ENCODE peak calls at places on chromosomes 7 and 10, in ten cellular contexts. One of them, this sample, is unnamed.

GRCh38 chr10:89521368-89521767 is 14.0 kb downstream of the SLC16A12 start:
- DNase-seq in stimulated activated CD8-positive, alpha-beta memory T cell treated with anti-CD3 and anti-CD28 coated beads, Interleukin-2, amount 100 ng/mL, for 1 hour: no peak
- DNase-seq in thyroid gland: no peak
- DNase-seq in ELR: no peak
- DNase-seq in dermis blood vessel endothelial cell: no peak
- DNase-seq in fibroblast of lung: peak
- DNase-seq in NCI-H1092 treated with DMSO at 0.1 percent for 48 hours: no peak
- DNase-seq in activated CD4-positive, alpha-beta T cell treated with anti-CD3 and anti-CD28 coated beads, Interleukin-2, amount 50 U/mL, for 48 hours: no peak
- DNase-seq in NCI-H1105 treated with DMSO at 0.1 percent for 48 hours: no peak
- DNase-seq in stimulated activated CD4-positive, alpha-beta T cell treated with anti-CD3 and anti-CD28 coated beads, Interleukin-4, amount 100 ng/mL, for 48 hours: no peak
- DNase-seq in this sample: no peak

GRCh38 chr10:6218692-6219493 is 16.2 kb downstream of the PFKFB3 start:
- DNase-seq in stimulated activated CD8-positive, alpha-beta memory T cell treated with anti-CD3 and anti-CD28 coated beads, Interleukin-2, amount 100 ng/mL, for 1 hour: no peak
- DNase-seq in thyroid gland: no peak
- DNase-seq in ELR: peak
- DNase-seq in dermis blood vessel endothelial cell: no peak
- DNase-seq in fibroblast of lung: no peak
- DNase-seq in NCI-H1092 treated with DMSO at 0.1 percent for 48 hours: no peak
- DNase-seq in activated CD4-positive, alpha-beta T cell treated with anti-CD3 and anti-CD28 coated beads, Interleukin-2, amount 50 U/mL, for 48 hours: no peak
- DNase-seq in NCI-H1105 treated with DMSO at 0.1 percent for 48 hours: no peak
- DNase-seq in stimulated activated CD4-positive, alpha-beta T cell treated with anti-CD3 and anti-CD28 coated beads, Interleukin-4, amount 100 ng/mL, for 48 hours: no peak
- DNase-seq in this sample: no peak

GRCh38 chr10:87761153-87761552 is 56.9 kb downstream of the ATAD1 start:
- DNase-seq in stimulated activated CD8-positive, alpha-beta memory T cell treated with anti-CD3 and anti-CD28 coated beads, Interleukin-2, amount 100 ng/mL, for 1 hour: no peak
- DNase-seq in thyroid gland: no peak
- DNase-seq in ELR: no peak
- DNase-seq in dermis blood vessel endothelial cell: no peak
- DNase-seq in fibroblast of lung: no peak
- DNase-seq in NCI-H1092 treated with DMSO at 0.1 percent for 48 hours: no peak
- DNase-seq in activated CD4-positive, alpha-beta T cell treated with anti-CD3 and anti-CD28 coated beads, Interleukin-2, amount 50 U/mL, for 48 hours: no peak
- DNase-seq in NCI-H1105 treated with DMSO at 0.1 percent for 48 hours: no peak
- DNase-seq in stimulated activated CD4-positive, alpha-beta T cell treated with anti-CD3 and anti-CD28 coated beads, Interleukin-4, amount 100 ng/mL, for 48 hours: no peak
- DNase-seq in this sample: no peak

GRCh38 chr7:537911-538634 is 18.4 kb upstream of the PDGFA start:
- DNase-seq in stimulated activated CD8-positive, alpha-beta memory T cell treated with anti-CD3 and anti-CD28 coated beads, Interleukin-2, amount 100 ng/mL, for 1 hour: no peak
- DNase-seq in thyroid gland: no peak
- DNase-seq in ELR: peak
- DNase-seq in dermis blood vessel endothelial cell: peak
- DNase-seq in fibroblast of lung: peak
- DNase-seq in NCI-H1092 treated with DMSO at 0.1 percent for 48 hours: no peak
- DNase-seq in activated CD4-positive, alpha-beta T cell treated with anti-CD3 and anti-CD28 coated beads, Interleukin-2, amount 50 U/mL, for 48 hours: no peak
- DNase-seq in NCI-H1105 treated with DMSO at 0.1 percent for 48 hours: no peak
- DNase-seq in stimulated activated CD4-positive, alpha-beta T cell treated with anti-CD3 and anti-CD28 coated beads, Interleukin-4, amount 100 ng/mL, for 48 hours: no peak
- DNase-seq in this sample: no peak

GRCh38 chr10:36185096-36185495 is 543.0 kb upstream of the FZD8 start:
- DNase-seq in stimulated activated CD8-positive, alpha-beta memory T cell treated with anti-CD3 and anti-CD28 coated beads, Interleukin-2, amount 100 ng/mL, for 1 hour: no peak
- DNase-seq in thyroid gland: no peak
- DNase-seq in ELR: no peak
- DNase-seq in dermis blood vessel endothelial cell: no peak
- DNase-seq in fibroblast of lung: no peak
- DNase-seq in NCI-H1092 treated with DMSO at 0.1 percent for 48 hours: no peak
- DNase-seq in activated CD4-positive, alpha-beta T cell treated with anti-CD3 and anti-CD28 coated beads, Interleukin-2, amount 50 U/mL, for 48 hours: no peak
- DNase-seq in NCI-H1105 treated with DMSO at 0.1 percent for 48 hours: no peak
- DNase-seq in stimulated activated CD4-positive, alpha-beta T cell treated with anti-CD3 and anti-CD28 coated beads, Interleukin-4, amount 100 ng/mL, for 48 hours: no peak
- DNase-seq in this sample: no peak

GRCh38 chr10:118584181-118584954 is 11.1 kb downstream of the PRLHR start:
- DNase-seq in stimulated activated CD8-positive, alpha-beta memory T cell treated with anti-CD3 and anti-CD28 coated beads, Interleukin-2, amount 100 ng/mL, for 1 hour: no peak
- DNase-seq in thyroid gland: no peak
- DNase-seq in ELR: peak
- DNase-seq in dermis blood vessel endothelial cell: peak
- DNase-seq in fibroblast of lung: peak
- DNase-seq in NCI-H1092 treated with DMSO at 0.1 percent for 48 hours: no peak
- DNase-seq in activated CD4-positive, alpha-beta T cell treated with anti-CD3 and anti-CD28 coated beads, Interleukin-2, amount 50 U/mL, for 48 hours: no peak
- DNase-seq in NCI-H1105 treated with DMSO at 0.1 percent for 48 hours: no peak
- DNase-seq in stimulated activated CD4-positive, alpha-beta T cell treated with anti-CD3 and anti-CD28 coated beads, Interleukin-4, amount 100 ng/mL, for 48 hours: no peak
- DNase-seq in this sample: no peak

GRCh38 chr7:114723308-114723707 is 198.6 kb upstream of the MDFIC start:
- DNase-seq in stimulated activated CD8-positive, alpha-beta memory T cell treated with anti-CD3 and anti-CD28 coated beads, Interleukin-2, amount 100 ng/mL, for 1 hour: no peak
- DNase-seq in thyroid gland: no peak
- DNase-seq in ELR: no peak
- DNase-seq in dermis blood vessel endothelial cell: no peak
- DNase-seq in fibroblast of lung: no peak
- DNase-seq in NCI-H1092 treated with DMSO at 0.1 percent for 48 hours: no peak
- DNase-seq in activated CD4-positive, alpha-beta T cell treated with anti-CD3 and anti-CD28 coated beads, Interleukin-2, amount 50 U/mL, for 48 hours: no peak
- DNase-seq in NCI-H1105 treated with DMSO at 0.1 percent for 48 hours: no peak
- DNase-seq in stimulated activated CD4-positive, alpha-beta T cell treated with anti-CD3 and anti-CD28 coated beads, Interleukin-4, amount 100 ng/mL, for 48 hours: no peak
- DNase-seq in this sample: no peak

GRCh38 chr7:11786186-11786585 is 45.8 kb downstream of the THSD7A start:
- DNase-seq in stimulated activated CD8-positive, alpha-beta memory T cell treated with anti-CD3 and anti-CD28 coated beads, Interleukin-2, amount 100 ng/mL, for 1 hour: no peak
- DNase-seq in thyroid gland: peak
- DNase-seq in ELR: peak
- DNase-seq in dermis blood vessel endothelial cell: peak
- DNase-seq in fibroblast of lung: peak
- DNase-seq in NCI-H1092 treated with DMSO at 0.1 percent for 48 hours: no peak
- DNase-seq in activated CD4-positive, alpha-beta T cell treated with anti-CD3 and anti-CD28 coated beads, Interleukin-2, amount 50 U/mL, for 48 hours: no peak
- DNase-seq in NCI-H1105 treated with DMSO at 0.1 percent for 48 hours: no peak
- DNase-seq in stimulated activated CD4-positive, alpha-beta T cell treated with anti-CD3 and anti-CD28 coated beads, Interleukin-4, amount 100 ng/mL, for 48 hours: no peak
- DNase-seq in this sample: no peak

GRCh38 chr7:154598405-154598804 is 404.5 kb downstream of the PAXIP1 start:
- DNase-seq in stimulated activated CD8-positive, alpha-beta memory T cell treated with anti-CD3 and anti-CD28 coated beads, Interleukin-2, amount 100 ng/mL, for 1 hour: no peak
- DNase-seq in thyroid gland: no peak
- DNase-seq in ELR: no peak
- DNase-seq in dermis blood vessel endothelial cell: no peak
- DNase-seq in fibroblast of lung: no peak
- DNase-seq in NCI-H1092 treated with DMSO at 0.1 percent for 48 hours: no peak
- DNase-seq in activated CD4-positive, alpha-beta T cell treated with anti-CD3 and anti-CD28 coated beads, Interleukin-2, amount 50 U/mL, for 48 hours: no peak
- DNase-seq in NCI-H1105 treated with DMSO at 0.1 percent for 48 hours: no peak
- DNase-seq in stimulated activated CD4-positive, alpha-beta T cell treated with anti-CD3 and anti-CD28 coated beads, Interleukin-4, amount 100 ng/mL, for 48 hours: no peak
- DNase-seq in this sample: no peak

GRCh38 chr7:192701-193536 is 548 bp downstream of the FAM20C start:
- DNase-seq in stimulated activated CD8-positive, alpha-beta memory T cell treated with anti-CD3 and anti-CD28 coated beads, Interleukin-2, amount 100 ng/mL, for 1 hour: no peak
- DNase-seq in thyroid gland: peak
- DNase-seq in ELR: peak
- DNase-seq in dermis blood vessel endothelial cell: peak
- DNase-seq in fibroblast of lung: no peak
- DNase-seq in NCI-H1092 treated with DMSO at 0.1 percent for 48 hours: no peak
- DNase-seq in activated CD4-positive, alpha-beta T cell treated with anti-CD3 and anti-CD28 coated beads, Interleukin-2, amount 50 U/mL, for 48 hours: peak
- DNase-seq in NCI-H1105 treated with DMSO at 0.1 percent for 48 hours: peak
- DNase-seq in stimulated activated CD4-positive, alpha-beta T cell treated with anti-CD3 and anti-CD28 coated beads, Interleukin-4, amount 100 ng/mL, for 48 hours: no peak
- DNase-seq in this sample: no peak

GRCh38 chr10:18685555-18685954 is 26.3 kb downstream of the ARL5B start:
- DNase-seq in stimulated activated CD8-positive, alpha-beta memory T cell treated with anti-CD3 and anti-CD28 coated beads, Interleukin-2, amount 100 ng/mL, for 1 hour: no peak
- DNase-seq in thyroid gland: no peak
- DNase-seq in ELR: no peak
- DNase-seq in dermis blood vessel endothelial cell: no peak
- DNase-seq in fibroblast of lung: no peak
- DNase-seq in NCI-H1092 treated with DMSO at 0.1 percent for 48 hours: no peak
- DNase-seq in activated CD4-positive, alpha-beta T cell treated with anti-CD3 and anti-CD28 coated beads, Interleukin-2, amount 50 U/mL, for 48 hours: no peak
- DNase-seq in NCI-H1105 treated with DMSO at 0.1 percent for 48 hours: no peak
- DNase-seq in stimulated activated CD4-positive, alpha-beta T cell treated with anti-CD3 and anti-CD28 coated beads, Interleukin-4, amount 100 ng/mL, for 48 hours: no peak
- DNase-seq in this sample: no peak

GRCh38 chr7:84232653-84233052 is 38.1 kb upstream of the SEMA3A start:
- DNase-seq in stimulated activated CD8-positive, alpha-beta memory T cell treated with anti-CD3 and anti-CD28 coated beads, Interleukin-2, amount 100 ng/mL, for 1 hour: no peak
- DNase-seq in thyroid gland: no peak
- DNase-seq in ELR: peak
- DNase-seq in dermis blood vessel endothelial cell: no peak
- DNase-seq in fibroblast of lung: peak
- DNase-seq in NCI-H1092 treated with DMSO at 0.1 percent for 48 hours: no peak
- DNase-seq in activated CD4-positive, alpha-beta T cell treated with anti-CD3 and anti-CD28 coated beads, Interleukin-2, amount 50 U/mL, for 48 hours: no peak
- DNase-seq in NCI-H1105 treated with DMSO at 0.1 percent for 48 hours: no peak
- DNase-seq in stimulated activated CD4-positive, alpha-beta T cell treated with anti-CD3 and anti-CD28 coated beads, Interleukin-4, amount 100 ng/mL, for 48 hours: no peak
- DNase-seq in this sample: no peak

GRCh38 chr10:11330383-11331020 is 280.9 kb downstream of the USP6NL start:
- DNase-seq in stimulated activated CD8-positive, alpha-beta memory T cell treated with anti-CD3 and anti-CD28 coated beads, Interleukin-2, amount 100 ng/mL, for 1 hour: no peak
- DNase-seq in thyroid gland: no peak
- DNase-seq in ELR: no peak
- DNase-seq in dermis blood vessel endothelial cell: peak
- DNase-seq in fibroblast of lung: peak
- DNase-seq in NCI-H1092 treated with DMSO at 0.1 percent for 48 hours: no peak
- DNase-seq in activated CD4-positive, alpha-beta T cell treated with anti-CD3 and anti-CD28 coated beads, Interleukin-2, amount 50 U/mL, for 48 hours: no peak
- DNase-seq in NCI-H1105 treated with DMSO at 0.1 percent for 48 hours: no peak
- DNase-seq in stimulated activated CD4-positive, alpha-beta T cell treated with anti-CD3 and anti-CD28 coated beads, Interleukin-4, amount 100 ng/mL, for 48 hours: no peak
- DNase-seq in this sample: no peak